ENCODE peak calls at places on chromosomes 12 and 14, in eight cellular contexts. Q is dermis microvascular lymphatic vessel endothelial cell; I is iris pigment epithelial cell; V is stimulated activated naive B cell treated with anti-CD40 and anti-IgM and Interleukin-4, amounts not matched to agents 10 μg/mL and 1 μg/mL and 100 μg/mL, for 72 hours; T is activated CD4-positive, alpha-beta T cell treated with anti-CD3 and anti-CD28 coated beads, Interleukin-2, amount 50 U/mL, for 1 hour; J is Kasumi-1; M is T-cell; A is NCI-H510A treated with DMSO at 0.1 percent for 48 hours. G is an unnamed sample.

GRCh38 chr14:32078030-32078793 is 1.1 kb downstream of the ARHGAP5 start:
- DNase-seq in M (peak), T (peak), A (peak), J (peak), I (peak), V (no peak), Q (no peak), G (no peak)

GRCh38 chr12:51590347-51591019 is 550 bp upstream of the SCN8A start:
- DNase-seq in V (peak), T (peak), J (peak), I (peak), A (peak), M (peak), Q (no peak), G (peak)

GRCh38 chr12:1346126-1346525 is 248.3 kb downstream of the FBXL14 start:
- DNase-seq in Q (no peak), V (no peak), J (no peak), M (no peak), A (no peak), T (no peak), I (no peak), G (no peak)

GRCh38 chr12:10574307-10574706 is 39.1 kb downstream of the MAGOHB start:
- DNase-seq in Q (no peak), V (no peak), M (no peak), I (no peak), A (no peak), J (no peak), T (no peak), G (no peak)

GRCh38 chr12:27623645-27624044 is 72.6 kb upstream of the REP15 start:
- DNase-seq in J (no peak), A (no peak), Q (no peak), V (no peak), I (peak), M (no peak), T (no peak), G (no peak)

GRCh38 chr12:44000309-44000952 is 164.6 kb downstream of the TMEM117 start:
- DNase-seq in M (no peak), I (peak), Q (no peak), A (peak), T (peak), V (peak), J (peak), G (peak)

GRCh38 chr14:24605435-24606190 is 3.9 kb downstream of the GZMH start:
- DNase-seq in V (peak), J (peak), A (peak), M (peak), I (no peak), T (peak), Q (no peak), G (no peak)

GRCh38 chr14:71229875-71230274 is 322.6 kb downstream of the PCNX1 start:
- DNase-seq in M (no peak), I (no peak), A (no peak), T (no peak), V (no peak), J (no peak), Q (no peak), G (no peak)

GRCh38 chr14:31530136-31530535 is 31.1 kb upstream of the NUBPL start:
- DNase-seq in J (no peak), I (peak), A (no peak), M (no peak), V (no peak), T (no peak), Q (no peak), G (no peak)

GRCh38 chr12:19915392-19916192 is 452.7 kb upstream of the PDE3A start:
- DNase-seq in T (no peak), I (peak), M (no peak), J (peak), Q (peak), V (no peak), A (peak), G (no peak)

GRCh38 chr12:78157199-78157598 is 326.5 kb downstream of the NAV3 start:
- DNase-seq in Q (no peak), J (no peak), M (no peak), V (no peak), I (peak), T (no peak), A (no peak), G (no peak)

GRCh38 chr14:68386446-68386845 is 406.4 kb downstream of the ZFP36L1 start:
- DNase-seq in I (no peak), J (no peak), A (no peak), M (no peak), T (no peak), Q (no peak), V (no peak), G (no peak)

GRCh38 chr14:71139058-71139946 is 232.0 kb downstream of the PCNX1 start:
- DNase-seq in Q (peak), T (peak), J (peak), I (peak), A (peak), V (peak), M (peak), G (peak)

GRCh38 chr14:70995671-70996070 is 88.4 kb downstream of the PCNX1 start:
- DNase-seq in J (no peak), M (no peak), A (no peak), V (no peak), Q (no peak), T (no peak), I (no peak), G (no peak)

GRCh38 chr12:44863867-44864266 is 12.2 kb downstream of the NELL2 start:
- DNase-seq in V (no peak), I (no peak), J (no peak), T (no peak), M (no peak), A (no peak), Q (no peak), G (no peak)

GRCh38 chr14:81348086-81348485 is 52.0 kb downstream of the STON2 start:
- DNase-seq in Q (no peak), M (no peak), V (no peak), J (peak), T (no peak), I (no peak), A (no peak), G (no peak)

GRCh38 chr12:27123642-27124041 is 41.3 kb upstream of the C12orf71 start:
- DNase-seq in V (no peak), M (no peak), Q (no peak), I (no peak), T (no peak), J (peak), A (peak), G (no peak)

GRCh38 chr12:94615284-94616216 is 34.8 kb downstream of the TMCC3 start:
- DNase-seq in V (no peak), J (no peak), Q (no peak), I (peak), M (no peak), A (no peak), T (no peak), G (no peak)

GRCh38 chr12:8563383-8563782 is 22.7 kb upstream of the CLEC4E start:
- DNase-seq in A (no peak), J (no peak), I (no peak), V (no peak), Q (no peak), M (no peak), T (no peak), G (no peak)

GRCh38 chr12:121590476-121591143 is 9.8 kb upstream of the KDM2B start:
- DNase-seq in Q (no peak), I (peak), J (no peak), T (peak), A (no peak), M (peak), V (peak), G (no peak)